ENCODE peak calls at places on chromosomes 5 and 9, in ten cellular contexts. T is endothelial cell of umbilical vein, D is GM12892, H is suprapubic skin, E is transverse colon, M is HCT116, I is prostate gland, C is stomach, X is breast epithelium, K is GM12891. F is an unnamed sample.

GRCh38 chr5:38468202-38468656 is 88.2 kb downstream of the LIFR start:
- DNase-seq in T (peak; percentile 83), D (no peak), H (peak; percentile 76), E (no peak), M (peak; percentile 16), I (no peak), C (no peak), X (no peak), K (no peak), F (no peak)

GRCh38 chr5:150542933-150543445 is 35.1 kb downstream of the NDST1 start:
- DNase-seq in T (peak; percentile 58), D (no peak), H (no peak), E (peak; percentile 86), M (no peak), I (no peak), C (peak; percentile 31), X (no peak), K (no peak), F (peak; percentile 83)

GRCh38 chr5:77145666-77146065 is 58.6 kb upstream of the ZBED3 start:
- DNase-seq in T (peak; percentile 5), D (no peak), H (no peak), E (no peak), M (no peak), I (no peak), C (no peak), X (no peak), K (no peak), F (no peak)

GRCh38 chr5:131530706-131531331 is 104.2 kb downstream of the RAPGEF6 start:
- DNase-seq in T (peak; percentile 70), D (no peak), H (no peak), E (no peak), M (no peak), I (no peak), C (no peak), X (no peak), K (no peak), F (no peak)

GRCh38 chr9:97808972-97809371 is 44.1 kb upstream of the FOXE1 start:
- DNase-seq in T (peak; percentile 80), D (no peak), H (no peak), E (no peak), M (no peak), I (no peak), C (no peak), X (no peak), K (no peak), F (no peak)

GRCh38 chr5:168592014-168592368 is 12.8 kb upstream of the PANK3 start:
- DNase-seq in T (no peak), D (no peak), H (no peak), E (peak; percentile 39), M (no peak), I (peak; percentile 83), C (peak; percentile 74), X (peak; percentile 88), K (no peak), F (no peak)

GRCh38 chr5:55278778-55279177 is 28.7 kb downstream of the DHX29 start:
- DNase-seq in T (no peak), D (no peak), H (no peak), E (no peak), M (no peak), I (no peak), C (no peak), X (no peak), K (no peak), F (no peak)

GRCh38 chr5:43061352-43061751 is 21.2 kb upstream of the ANXA2R start:
- DNase-seq in T (no peak), D (no peak), H (no peak), E (no peak), M (no peak), I (no peak), C (no peak), X (no peak), K (no peak), F (no peak)

GRCh38 chr9:120561699-120562098 is 18.3 kb downstream of the CDK5RAP2 start:
- DNase-seq in T (no peak), D (no peak), H (no peak), E (no peak), M (no peak), I (no peak), C (no peak), X (no peak), K (no peak), F (no peak)

GRCh38 chr9:115200711-115201505 is 83.0 kb upstream of the TNC start:
- DNase-seq in T (no peak), D (no peak), H (no peak), E (no peak), M (no peak), I (peak; percentile 25), C (no peak), X (no peak), K (no peak), F (no peak)

GRCh38 chr5:1768283-1769000 is 31.2 kb downstream of the MRPL36 start:
- DNase-seq in T (no peak), D (no peak), H (peak; percentile 58), E (no peak), M (no peak), I (no peak), C (no peak), X (no peak), K (no peak), F (peak; percentile 70)

GRCh38 chr9:87386490-87386889 is 111.2 kb upstream of the DAPK1 start:
- DNase-seq in T (no peak), D (no peak), H (no peak), E (no peak), M (no peak), I (peak; percentile 13), C (peak; percentile 36), X (no peak), K (no peak), F (no peak)

GRCh38 chr5:76299592-76299991 is 103.5 kb upstream of the IQGAP2 start:
- DNase-seq in T (no peak), D (no peak), H (no peak), E (no peak), M (no peak), I (no peak), C (no peak), X (no peak), K (no peak), F (no peak)

GRCh38 chr5:149611327-149611726 is 30.0 kb downstream of the ARHGEF37 start:
- DNase-seq in T (no peak), D (no peak), H (no peak), E (peak; percentile 79), M (no peak), I (no peak), C (no peak), X (no peak), K (no peak), F (no peak)

GRCh38 chr9:95641591-95641990 is 124.8 kb upstream of the PTCH1 start:
- DNase-seq in T (no peak), D (no peak), H (no peak), E (no peak), M (no peak), I (no peak), C (no peak), X (no peak), K (no peak), F (no peak)

GRCh38 chr5:92652735-92653134 is 928.3 kb downstream of the NR2F1-AS1 start:
- DNase-seq in T (no peak), D (no peak), H (no peak), E (no peak), M (no peak), I (no peak), C (no peak), X (no peak), K (no peak), F (no peak)

GRCh38 chr5:161507591-161507990 is 38.9 kb downstream of the GABRB2 start:
- DNase-seq in T (no peak), D (no peak), H (no peak), E (no peak), M (no peak), I (no peak), C (no peak), X (no peak), K (no peak), F (no peak)

GRCh38 chr9:129497064-129497836 is 123.7 kb downstream of the C9orf50 start:
- DNase-seq in T (peak; percentile 15), D (no peak), H (peak; percentile 76), E (no peak), M (no peak), I (no peak), C (no peak), X (peak; percentile 60), K (no peak), F (no peak)
- TF ChIP-seq POLR2AphosphoS5 in T (no peak), D (no peak), H (no peak), E (no peak), M (peak; percentile 16), I (no peak), C (no peak), X (peak; percentile 23), K (no peak), F (no peak)

GRCh38 chr5:178230879-178231735 is 1.5 kb downstream of the PHYKPL start:
- DNase-seq in T (no peak), D (no peak), H (no peak), E (peak; percentile 65), M (no peak), I (no peak), C (no peak), X (no peak), K (no peak), F (peak; percentile 69)
- TF ChIP-seq POLR2A in T (no peak), D (no peak), H (no peak), E (peak; percentile 36), M (no peak), I (no peak), C (no peak), X (no peak), K (no peak), F (no peak)

GRCh38 chr9:19552282-19552681 is 143.5 kb downstream of the ACER2 start:
- DNase-seq in T (no peak), D (no peak), H (no peak), E (no peak), M (no peak), I (no peak), C (no peak), X (no peak), K (no peak), F (no peak)

GRCh38 chr9:19553441-19553840 is 144.6 kb downstream of the ACER2 start:
- DNase-seq in T (no peak), D (no peak), H (no peak), E (no peak), M (no peak), I (no peak), C (no peak), X (no peak), K (no peak), F (no peak)

GRCh38 chr9:19550009-19550408 is 141.2 kb downstream of the ACER2 start:
- DNase-seq in T (no peak), D (no peak), H (no peak), E (no peak), M (no peak), I (no peak), C (no peak), X (no peak), K (no peak), F (no peak)

GRCh38 chr9:19552693-19553092 is 143.9 kb downstream of the ACER2 start:
- DNase-seq in T (no peak), D (no peak), H (no peak), E (no peak), M (no peak), I (no peak), C (no peak), X (no peak), K (no peak), F (no peak)

GRCh38 chr9:19551124-19551929 is 142.5 kb downstream of the ACER2 start:
- DNase-seq in T (no peak), D (no peak), H (no peak), E (no peak), M (no peak), I (peak; percentile 49), C (no peak), X (no peak), K (no peak), F (no peak)
- TF ChIP-seq POLR2AphosphoS5 in T (no peak), D (no peak), H (no peak), E (no peak), M (no peak), I (peak; percentile 65), C (no peak), X (no peak), K (no peak), F (no peak)

GRCh38 chr9:35538361-35539234 is 48.7 kb downstream of the RUSC2 start:
- DNase-seq in T (peak; percentile 83), D (no peak), H (peak; percentile 86), E (peak; percentile 54), M (no peak), I (no peak), C (peak; percentile 35), X (no peak), K (no peak), F (peak; percentile 82)
- TF ChIP-seq POLR2A in T (peak; percentile 42), D (no peak), H (no peak), E (peak; percentile 42), M (no peak), I (no peak), C (no peak), X (peak; percentile 6), K (no peak), F (no peak)

F was measured in spleen.